ENCODE peak calls at places on chromosome 2, in nine cellular contexts. X is CD4-positive, alpha-beta T cell; D is M059J; B is AG04449; V is astrocyte of the spinal cord; S is stimulated activated CD8-positive, alpha-beta memory T cell treated with anti-CD3 and anti-CD28 coated beads, Interleukin-2, amount 100 ng/mL, for 48 hours; L is stimulated activated naive B cell treated with anti-CD40 and anti-IgM and Interleukin-4, amounts not matched to agents 10 μg/mL and 1 μg/mL and 100 μg/mL, for 72 hours; F is neural crest cell; Q is pancreas. M is an unnamed sample.

GRCh38 chr2:11056614-11057013 is 98.7 kb upstream of the SLC66A3 start:
- DNase-seq in X (no peak), D (peak), B (peak), V (peak), S (no peak), L (no peak), F (no peak), Q (no peak), M (peak)

GRCh38 chr2:207784898-207785297 is 15.2 kb upstream of the FZD5 start:
- DNase-seq in X (no peak), D (no peak), B (no peak), V (no peak), S (no peak), L (no peak), F (no peak), Q (no peak), M (no peak)

GRCh38 chr2:122908134-122908533 is 1117.0 kb upstream of the CNTNAP5 start:
- DNase-seq in X (no peak), D (no peak), B (no peak), V (no peak), S (no peak), L (no peak), F (no peak), Q (no peak), M (no peak)

GRCh38 chr2:239990966-239991365 is 34.2 kb downstream of the NDUFA10 start:
- DNase-seq in X (no peak), D (no peak), B (no peak), V (no peak), S (no peak), L (no peak), F (no peak), Q (no peak), M (no peak)

GRCh38 chr2:20600756-20601325 is 50.1 kb downstream of the HS1BP3 start:
- DNase-seq in X (no peak), D (no peak), B (no peak), V (peak), S (no peak), L (no peak), F (no peak), Q (no peak), M (no peak)

GRCh38 chr2:241898681-241899270 is 29.2 kb downstream of the RTP5 start:
- DNase-seq in X (no peak), D (no peak), B (no peak), V (no peak), S (no peak), L (no peak), F (no peak), Q (peak), M (no peak)

GRCh38 chr2:183034806-183035205 is 3.5 kb downstream of the NCKAP1 start:
- DNase-seq in X (no peak), D (peak), B (no peak), V (peak), S (no peak), L (no peak), F (no peak), Q (no peak), M (no peak)

GRCh38 chr2:227153766-227154486 is 10.1 kb downstream of the COL4A4 start:
- DNase-seq in X (no peak), D (no peak), B (no peak), V (no peak), S (no peak), L (no peak), F (no peak), Q (no peak), M (no peak)

GRCh38 chr2:237309011-237309410 is 105.0 kb downstream of the COL6A3 start:
- DNase-seq in X (no peak), D (no peak), B (no peak), V (peak), S (no peak), L (no peak), F (no peak), Q (no peak), M (no peak)

GRCh38 chr2:15968280-15969178 is 28.2 kb downstream of the MYCN start:
- DNase-seq in X (no peak), D (no peak), B (no peak), V (no peak), S (no peak), L (no peak), F (no peak), Q (no peak), M (no peak)

GRCh38 chr2:195612515-195613495 is 44.2 kb upstream of the SLC39A10 start:
- DNase-seq in X (no peak), D (peak), B (peak), V (peak), S (no peak), L (no peak), F (no peak), Q (no peak), M (peak)

GRCh38 chr2:29139152-29139551 is 23.9 kb downstream of the CLIP4 start:
- DNase-seq in X (no peak), D (no peak), B (no peak), V (no peak), S (no peak), L (no peak), F (no peak), Q (no peak), M (no peak)

GRCh38 chr2:184039493-184039892 is 558.8 kb upstream of the ZNF804A start:
- DNase-seq in X (no peak), D (no peak), B (no peak), V (no peak), S (no peak), L (no peak), F (no peak), Q (no peak), M (no peak)

GRCh38 chr2:106053116-106053515 is 141.0 kb downstream of the UXS1 start:
- DNase-seq in X (no peak), D (peak), B (peak), V (peak), S (no peak), L (no peak), F (no peak), Q (no peak), M (peak)

GRCh38 chr2:11681722-11682589 is 12.0 kb upstream of the NTSR2 start:
- DNase-seq in X (peak), D (peak), B (no peak), V (no peak), S (peak), L (peak), F (peak), Q (no peak), M (peak)

GRCh38 chr2:127259355-127259754 is 34.6 kb downstream of the ERCC3 start:
- DNase-seq in X (no peak), D (no peak), B (no peak), V (no peak), S (no peak), L (no peak), F (no peak), Q (no peak), M (no peak)

GRCh38 chr2:126913881-126914495 is 15.3 kb downstream of the TEX51 start:
- DNase-seq in X (no peak), D (no peak), B (no peak), V (no peak), S (no peak), L (no peak), F (no peak), Q (no peak), M (no peak)

GRCh38 chr2:111185496-111186022 is 64.8 kb downstream of the BCL2L11 start:
- DNase-seq in X (no peak), D (no peak), B (no peak), V (no peak), S (no peak), L (no peak), F (no peak), Q (peak), M (no peak)

GRCh38 chr2:62270728-62271127 is 74.8 kb downstream of the B3GNT2 start:
- DNase-seq in X (no peak), D (peak), B (no peak), V (peak), S (no peak), L (no peak), F (no peak), Q (peak), M (no peak)

GRCh38 chr2:55311444-55311870 is 42.4 kb upstream of the MTIF2 start:
- DNase-seq in X (no peak), D (peak), B (peak), V (peak), S (no peak), L (no peak), F (no peak), Q (no peak), M (peak)

GRCh38 chr2:9416267-9416961 is 6.9 kb downstream of the ITGB1BP1 start:
- DNase-seq in X (no peak), D (no peak), B (no peak), V (no peak), S (no peak), L (no peak), F (no peak), Q (no peak), M (no peak)

GRCh38 chr2:23069935-23070334 is 315.0 kb upstream of the KLHL29 start:
- DNase-seq in X (no peak), D (no peak), B (no peak), V (no peak), S (no peak), L (no peak), F (no peak), Q (no peak), M (no peak)

GRCh38 chr2:131493199-131494018 is 1.2 kb upstream of the MZT2A start:
- DNase-seq in X (no peak), D (peak), B (no peak), V (no peak), S (no peak), L (no peak), F (no peak), Q (no peak), M (no peak)

GRCh38 chr2:227308784-227309183 is 16.3 kb upstream of the MFF start:
- DNase-seq in X (no peak), D (peak), B (no peak), V (no peak), S (no peak), L (no peak), F (no peak), Q (no peak), M (no peak)

GRCh38 chr2:239807568-239807967 is 217.6 kb downstream of the NDUFA10 start:
- DNase-seq in X (no peak), D (no peak), B (no peak), V (no peak), S (no peak), L (no peak), F (no peak), Q (no peak), M (no peak)

GRCh38 chr2:166344286-166345113 is 31.2 kb downstream of the SCN9A start:
- DNase-seq in X (no peak), D (no peak), B (peak), V (peak), S (no peak), L (no peak), F (no peak), Q (no peak), M (peak)

GRCh38 chr2:132953771-132954170 is 283.8 kb upstream of the LYPD1 start:
- DNase-seq in X (no peak), D (no peak), B (no peak), V (no peak), S (no peak), L (peak), F (no peak), Q (no peak), M (no peak)

GRCh38 chr2:192749606-192750200 is 555.0 kb upstream of the TMEFF2 start:
- DNase-seq in X (no peak), D (peak), B (no peak), V (peak), S (no peak), L (no peak), F (no peak), Q (no peak), M (no peak)

GRCh38 chr2:63408530-63408929 is 179.7 kb downstream of the WDPCP start:
- DNase-seq in X (no peak), D (peak), B (no peak), V (no peak), S (no peak), L (no peak), F (no peak), Q (no peak), M (no peak)

GRCh38 chr2:97868986-97869721 is 126.6 kb downstream of the TMEM131 start:
- DNase-seq in X (no peak), D (peak), B (peak), V (peak), S (no peak), L (no peak), F (peak), Q (no peak), M (peak)

GRCh38 chr2:57906152-57906732 is 140.4 kb upstream of the VRK2 start:
- DNase-seq in X (no peak), D (peak), B (peak), V (peak), S (no peak), L (no peak), F (no peak), Q (no peak), M (peak)

GRCh38 chr2:215829261-215829660 is 184.1 kb downstream of the MREG start:
- DNase-seq in X (no peak), D (no peak), B (no peak), V (no peak), S (no peak), L (no peak), F (no peak), Q (no peak), M (no peak)

GRCh38 chr2:30217644-30218361 is 13.5 kb upstream of the LBH start:
- DNase-seq in X (no peak), D (no peak), B (no peak), V (no peak), S (no peak), L (no peak), F (no peak), Q (peak), M (no peak)

GRCh38 chr2:168583064-168583709 is 127.1 kb downstream of the CERS6 start:
- DNase-seq in X (no peak), D (peak), B (no peak), V (peak), S (no peak), L (no peak), F (no peak), Q (no peak), M (peak)

GRCh38 chr2:215751200-215751910 is 262.0 kb downstream of the MREG start:
- DNase-seq in X (no peak), D (peak), B (peak), V (peak), S (no peak), L (no peak), F (no peak), Q (no peak), M (peak)

GRCh38 chr2:237159006-237159897 is 73.6 kb downstream of the COPS8 start:
- DNase-seq in X (no peak), D (no peak), B (no peak), V (no peak), S (no peak), L (no peak), F (no peak), Q (no peak), M (no peak)